ENCODE peak calls at places on chromosomes 7 and 10, in four cellular contexts. V, F, C and Y are unnamed samples.

GRCh38 chr7:27115161-27116018 is 12.9 kb upstream of the HOXA2 start:
- DNase-seq in V (no peak), F (no peak), C (no peak), Y (no peak)

GRCh38 chr7:48389977-48390376 is 218.7 kb downstream of the ABCA13 start:
- DNase-seq in V (no peak), C (no peak), F (no peak), Y (no peak)

GRCh38 chr7:84506151-84506550 is 311.6 kb upstream of the SEMA3A start:
- DNase-seq in F (no peak), V (no peak), C (no peak), Y (no peak)

GRCh38 chr7:47217086-47217485 is 364.8 kb downstream of the TNS3 start:
- DNase-seq in C (no peak), F (no peak), V (no peak), Y (no peak)

GRCh38 chr7:107528461-107528860 is 35.3 kb downstream of the COG5 start:
- DNase-seq in C (no peak), V (no peak), F (no peak), Y (no peak)

GRCh38 chr7:66224171-66224773 is 19.1 kb downstream of the TPST1 start:
- DNase-seq in V (no peak), C (no peak), F (no peak), Y (no peak)

GRCh38 chr7:50684011-50684701 is 98.5 kb downstream of the GRB10 start:
- DNase-seq in C (no peak), F (no peak), V (no peak), Y (no peak)

GRCh38 chr7:133934262-133934973 is 192.7 kb upstream of the LRGUK start:
- DNase-seq in F (no peak), V (no peak), C (no peak), Y (no peak)

GRCh38 chr10:124744688-124745055 is 494 bp upstream of the FAM53B start:
- DNase-seq in C (no peak), V (no peak), F (no peak), Y (no peak)

GRCh38 chr7:106070567-106071254 is 41.4 kb downstream of the SYPL1 start:
- DNase-seq in V (no peak), C (no peak), F (no peak), Y (no peak)

GRCh38 chr7:34584526-34584925 is 73.5 kb upstream of the NPSR1 start:
- DNase-seq in C (no peak), V (no peak), F (no peak), Y (no peak)

GRCh38 chr10:89520711-89521110 is 14.7 kb downstream of the SLC16A12 start:
- DNase-seq in V (no peak), C (no peak), F (no peak), Y (no peak)

GRCh38 chr10:117386805-117387204 is 11.6 kb upstream of the PDZD8 start:
- DNase-seq in F (no peak), V (no peak), C (no peak), Y (no peak)

GRCh38 chr10:4344544-4344994 is 481.4 kb upstream of the AKR1E2 start:
- DNase-seq in V (no peak), C (no peak), F (no peak), Y (peak; percentile 55)

GRCh38 chr10:114375082-114375481 is 29.2 kb downstream of the AFAP1L2 start:
- DNase-seq in F (no peak), C (no peak), V (no peak), Y (no peak)

GRCh38 chr7:80942261-80943041 is 23.6 kb upstream of the SEMA3C start:
- DNase-seq in V (no peak), F (no peak), C (no peak), Y (no peak)

GRCh38 chr10:33330543-33331019 is 3.9 kb downstream of the NRP1 start:
- DNase-seq in V (peak; percentile 30), C (peak; percentile 74), F (peak; percentile 41), Y (peak; percentile 90)

GRCh38 chr7:157136372-157136771 is 2.4 kb upstream of the UBE3C start:
- DNase-seq in F (no peak), C (no peak), V (no peak), Y (no peak)

GRCh38 chr7:108455833-108456677 is at the start of gene NRCAM:
- DNase-seq in F (peak; percentile 73), V (no peak), C (no peak), Y (peak; percentile 60)

GRCh38 chr7:16598015-16598414 is 47.5 kb downstream of the ANKMY2 start:
- DNase-seq in V (no peak), C (no peak), F (no peak), Y (no peak)

GRCh38 chr10:19824397-19825342 is 8.4 kb downstream of the PLXDC2 start:
- DNase-seq in F (no peak), V (no peak), C (no peak), Y (no peak)

GRCh38 chr10:7525314-7526016 is 114.6 kb upstream of the SFMBT2 start:
- DNase-seq in F (peak; percentile 85), V (no peak), C (peak; percentile 37), Y (peak; percentile 67)

GRCh38 chr10:75191821-75192568 is 18.6 kb upstream of the VDAC2 start:
- DNase-seq in C (no peak), V (no peak), F (no peak), Y (no peak)

GRCh38 chr10:47264797-47265281 is 35.2 kb upstream of the GDF10 start:
- DNase-seq in V (peak; percentile 46), C (no peak), F (no peak), Y (no peak)

GRCh38 chr7:151083071-151083823 is at the start of gene TMUB1:
- DNase-seq in F (peak; percentile 86), C (peak; percentile 87), V (peak; percentile 66), Y (no peak)

GRCh38 chr10:7478727-7479457 is 68.1 kb upstream of the SFMBT2 start:
- DNase-seq in V (no peak), C (no peak), F (no peak), Y (no peak)

GRCh38 chr10:30639946-30640786 is 10.6 kb upstream of the LYZL2 start:
- DNase-seq in F (peak; percentile 53), V (no peak), C (no peak), Y (no peak)

GRCh38 chr10:5412277-5412941 is at the start of gene NET1:
- DNase-seq in V (peak; percentile 19), F (peak; percentile 92), C (peak; percentile 37), Y (peak; percentile 93)

GRCh38 chr7:50502947-50503346 is 52.8 kb upstream of the FIGNL1 start:
- DNase-seq in V (no peak), C (no peak), F (no peak), Y (no peak)

GRCh38 chr10:84135836-84136235 is 3.5 kb upstream of the GHITM start:
- DNase-seq in F (no peak), C (no peak), V (no peak), Y (no peak)

GRCh38 chr10:7354330-7355047 is 56.3 kb downstream of the SFMBT2 start:
- DNase-seq in C (no peak), V (no peak), F (no peak), Y (no peak)

GRCh38 chr7:24192701-24193100 is 91.3 kb upstream of the NPY start:
- DNase-seq in C (no peak), F (no peak), V (no peak), Y (no peak)

GRCh38 chr7:50943482-50943881 is 160.8 kb upstream of the GRB10 start:
- DNase-seq in F (no peak), V (no peak), C (no peak), Y (no peak)

GRCh38 chr10:30997536-30998252 is 34.0 kb downstream of the ZNF438 start:
- DNase-seq in V (no peak), F (no peak), C (no peak), Y (no peak)

GRCh38 chr10:12906051-12906541 is 95.4 kb downstream of the CCDC3 start:
- DNase-seq in V (no peak), F (no peak), C (no peak), Y (no peak)

GRCh38 chr7:67525588-67525987 is 529.0 kb downstream of the TYW1 start:
- DNase-seq in V (no peak), F (no peak), C (no peak), Y (no peak)

GRCh38 chr10:90742189-90742588 is 115.7 kb downstream of the HTR7 start:
- DNase-seq in V (no peak), F (no peak), C (no peak), Y (no peak)

GRCh38 chr10:129192344-129193128 is 274.5 kb upstream of the MGMT start:
- DNase-seq in C (no peak), V (no peak), F (no peak), Y (no peak)

GRCh38 chr10:130810856-130811255 is 500.7 kb downstream of the TCERG1L start:
- DNase-seq in V (no peak), C (no peak), F (no peak), Y (no peak)